ENCODE peak calls at places on chromosomes 13 and 19, in six cellular contexts. M, G, B, J, S and X are unnamed samples.
A peak's percentile ranks its signal among the peaks of the same experiment; 100 is the strongest.

GRCh38 chr13:112702983-112703379 is 13.1 kb downstream of the ATP11A start:
- DNase-seq in G (no peak), B (no peak), S (no peak), J (no peak), M (no peak), X (no peak)

GRCh38 chr13:40318366-40318765 is 348.1 kb downstream of the FOXO1 start:
- DNase-seq in G (no peak), M (no peak), B (peak; percentile 76), S (no peak), J (no peak), X (no peak)

GRCh38 chr13:41463823-41464602 is 6.7 kb downstream of the RGCC start:
- DNase-seq in J (no peak), M (peak; percentile 73), G (no peak), S (no peak), B (no peak), X (no peak)

GRCh38 chr19:11180346-11180745 is 17.0 kb downstream of the KANK2 start:
- DNase-seq in S (no peak), B (no peak), M (no peak), J (no peak), G (no peak), X (no peak)

GRCh38 chr19:19482785-19483625 is 32.3 kb downstream of the TSSK6 start:
- DNase-seq in M (no peak), S (no peak), G (no peak), B (peak; percentile 14), J (no peak), X (no peak)

GRCh38 chr19:55632463-55632834 is 8.1 kb upstream of the ZNF784 start:
- DNase-seq in G (peak; percentile 79), S (no peak), M (peak; percentile 66), B (peak; percentile 38), J (peak; percentile 77), X (peak; percentile 97)

GRCh38 chr19:16141043-16141442 is 2.4 kb upstream of the HSH2D start:
- DNase-seq in M (peak; percentile 65), S (no peak), J (no peak), B (no peak), G (no peak), X (no peak)

GRCh38 chr19:11556634-11557420 is 2.2 kb downstream of the ELOF1 start:
- DNase-seq in B (no peak), M (no peak), S (no peak), G (no peak), J (no peak), X (no peak)

GRCh38 chr13:102799544-102800144 is 725 bp downstream of the BIVM start:
- DNase-seq in J (no peak), M (peak; percentile 37), G (no peak), B (peak; percentile 63), S (peak; percentile 53), X (no peak)

GRCh38 chr13:52127783-52128702 is 830 bp downstream of the NEK5 start:
- DNase-seq in S (no peak), M (peak; percentile 79), B (peak; percentile 38), J (peak; percentile 16), G (no peak), X (peak; percentile 30)

GRCh38 chr19:29785955-29786589 is 25.7 kb upstream of the CCNE1 start:
- DNase-seq in G (no peak), S (no peak), J (no peak), M (peak; percentile 51), B (no peak), X (no peak)

GRCh38 chr13:97521726-97522125 is 87.8 kb downstream of the RAP2A start:
- DNase-seq in G (no peak), J (no peak), S (no peak), B (no peak), M (no peak), X (no peak)

GRCh38 chr19:18593367-18594095 is 4.9 kb downstream of the REX1BD start:
- DNase-seq in S (peak; percentile 57), M (no peak), B (peak; percentile 46), G (no peak), J (no peak), X (no peak)

GRCh38 chr19:39539165-39539518 is 819 bp downstream of the EID2 start:
- DNase-seq in S (no peak), J (no peak), B (no peak), M (no peak), G (peak; percentile 31), X (no peak)

GRCh38 chr13:24038405-24038804 is 122.1 kb upstream of the SPATA13 start:
- DNase-seq in J (no peak), S (no peak), G (no peak), B (no peak), M (no peak), X (peak; percentile 74)

GRCh38 chr13:45195421-45195820 is 5.4 kb downstream of the KCTD4 start:
- DNase-seq in S (no peak), J (no peak), B (no peak), G (no peak), M (no peak), X (peak; percentile 11)

GRCh38 chr13:111249637-111250360 is 70.6 kb upstream of the TEX29 start:
- DNase-seq in G (no peak), J (no peak), M (no peak), S (no peak), B (no peak), X (no peak)

GRCh38 chr19:37991841-37992248 is 84.8 kb downstream of the SIPA1L3 start:
- DNase-seq in M (no peak), J (no peak), B (no peak), G (no peak), S (no peak), X (no peak)

GRCh38 chr19:18349524-18350128 is 9.2 kb downstream of the PGPEP1 start:
- DNase-seq in B (peak; percentile 65), G (no peak), S (no peak), M (peak; percentile 68), J (no peak), X (peak; percentile 63)

GRCh38 chr19:14648506-14648905 is 26.1 kb downstream of the ADGRE3 start:
- DNase-seq in S (no peak), G (no peak), M (no peak), J (no peak), B (no peak), X (no peak)

GRCh38 chr19:41993612-41994483 is at the start of gene ATP1A3:
- DNase-seq in G (peak; percentile 18), J (peak; percentile 31), B (peak; percentile 87), S (no peak), M (peak; percentile 82), X (peak; percentile 40)

GRCh38 chr19:1768248-1768647 is 14.9 kb downstream of the ONECUT3 start:
- DNase-seq in B (no peak), S (no peak), J (no peak), G (no peak), M (no peak), X (no peak)

GRCh38 chr13:112267650-112268049 is 108.5 kb upstream of the SPACA7 start:
- DNase-seq in M (no peak), S (no peak), B (no peak), G (no peak), J (no peak), X (no peak)

GRCh38 chr13:35787937-35788336 is 311.4 kb upstream of the MAB21L1 start:
- DNase-seq in M (no peak), J (no peak), S (no peak), B (no peak), G (no peak), X (no peak)

GRCh38 chr19:39623946-39624345 is 21.6 kb downstream of the LGALS13 start:
- DNase-seq in B (no peak), M (no peak), S (no peak), G (no peak), J (no peak), X (no peak)

GRCh38 chr19:55146648-55147218 is 2.3 kb downstream of the TNNT1 start:
- DNase-seq in B (no peak), J (no peak), S (no peak), G (no peak), M (peak; percentile 31), X (peak; percentile 95)

GRCh38 chr19:33214621-33215020 is 11.0 kb downstream of the SLC7A10 start:
- DNase-seq in G (no peak), J (no peak), S (no peak), M (no peak), B (peak; percentile 9), X (no peak)

GRCh38 chr13:45925151-45925550 is 73.6 kb upstream of the SIAH3 start:
- DNase-seq in M (no peak), G (no peak), J (no peak), S (no peak), B (no peak), X (no peak)

GRCh38 chr19:15368798-15369593 is 10.6 kb downstream of the AKAP8 start:
- DNase-seq in M (no peak), J (no peak), S (no peak), G (no peak), B (peak; percentile 27), X (no peak)